ENCODE peak calls at places on chromosome 2, in eight cellular contexts. K is activated CD4-positive, alpha-beta T cell treated with anti-CD3 and anti-CD28 coated beads, Interleukin-2, amount 50 U/mL, for 24 hours; D is hepatocyte; T is Calu3; H is NCI-H1417; I is cardiac fibroblast; W is stimulated activated CD8-positive, alpha-beta memory T cell treated with anti-CD3 and anti-CD28 coated beads, Interleukin-7, amount 100 ng/mL, for 48 hours; O is endothelial cell. V is an unnamed sample.

GRCh38 chr2:10414000-10414451 is 34.1 kb downstream of the ODC1 start:
- DNase-seq in K (no peak), D (no peak), T (peak; percentile 77), H (peak; percentile 78), I (no peak), W (no peak), O (no peak), V (peak; percentile 37)

GRCh38 chr2:121748202-121748601 is 7.2 kb upstream of the TSN start:
- DNase-seq in K (no peak), D (peak; percentile 25), T (no peak), H (no peak), I (peak; percentile 61), W (no peak), O (no peak), V (no peak)

GRCh38 chr2:238277695-238278094 is 10.7 kb downstream of the PER2 start:
- DNase-seq in K (no peak), D (no peak), T (no peak), H (no peak), I (no peak), W (no peak), O (no peak), V (no peak)

GRCh38 chr2:104703669-104704068 is 150.2 kb upstream of the POU3F3 start:
- DNase-seq in K (no peak), D (no peak), T (no peak), H (no peak), I (no peak), W (no peak), O (no peak), V (no peak)

GRCh38 chr2:54775710-54776109 is 52.2 kb downstream of the EML6 start:
- DNase-seq in K (no peak), D (no peak), T (no peak), H (no peak), I (no peak), W (no peak), O (no peak), V (no peak)

GRCh38 chr2:158796606-158797005 is 1.5 kb downstream of the DAPL1 start:
- DNase-seq in K (no peak), D (no peak), T (no peak), H (no peak), I (no peak), W (no peak), O (no peak), V (no peak)

GRCh38 chr2:101047075-101047766 is 45.1 kb downstream of the RPL31 start:
- DNase-seq in K (no peak), D (no peak), T (peak; percentile 67), H (no peak), I (peak; percentile 36), W (no peak), O (no peak), V (peak; percentile 25)

GRCh38 chr2:117888897-117889296 is 74.4 kb downstream of the DDX18 start:
- DNase-seq in K (no peak), D (no peak), T (no peak), H (no peak), I (no peak), W (no peak), O (no peak), V (no peak)

GRCh38 chr2:46972438-46972837 is 56.8 kb upstream of the MCFD2 start:
- DNase-seq in K (no peak), D (no peak), T (no peak), H (no peak), I (no peak), W (no peak), O (no peak), V (no peak)

GRCh38 chr2:226877491-226877890 is 41.6 kb downstream of the RHBDD1 start:
- DNase-seq in K (no peak), D (no peak), T (no peak), H (no peak), I (no peak), W (no peak), O (no peak), V (no peak)

GRCh38 chr2:237581751-237582746 is 8.5 kb downstream of the RAB17 start:
- DNase-seq in K (peak; percentile 39), D (peak; percentile 64), T (no peak), H (peak; percentile 33), I (peak; percentile 92), W (peak; percentile 16), O (peak; percentile 36), V (peak; percentile 82)

GRCh38 chr2:156466739-156467405 is 30.7 kb downstream of the GPD2 start:
- DNase-seq in K (no peak), D (no peak), T (no peak), H (no peak), I (peak; percentile 85), W (no peak), O (no peak), V (peak; percentile 59)

GRCh38 chr2:192162392-192163042 is 32.2 kb downstream of the TMEFF2 start:
- DNase-seq in K (peak; percentile 72), D (peak; percentile 89), T (peak; percentile 78), H (peak; percentile 66), I (peak; percentile 87), W (peak; percentile 10), O (peak; percentile 76), V (peak; percentile 73)

GRCh38 chr2:187302619-187303018 is 145.4 kb downstream of the CALCRL start:
- DNase-seq in K (no peak), D (no peak), T (no peak), H (no peak), I (peak; percentile 85), W (no peak), O (no peak), V (no peak)

GRCh38 chr2:172279214-172279613 is 148.2 kb upstream of the ITGA6 start:
- DNase-seq in K (no peak), D (no peak), T (no peak), H (no peak), I (no peak), W (no peak), O (no peak), V (no peak)

GRCh38 chr2:205858781-205859478 is 176.6 kb downstream of the NRP2 start:
- DNase-seq in K (no peak), D (no peak), T (peak; percentile 30), H (peak; percentile 49), I (peak; percentile 12), W (no peak), O (no peak), V (peak; percentile 34)

V was measured in mucosa of gallbladder.